ENCODE peak calls at places on chromosomes 2 and 18, in five cellular contexts. I is mesendoderm, T is mesenchymal stem cell, R is endodermal cell, U is neural progenitor cell. B is an unnamed sample.

GRCh38 chr2:85575739-85576138 is 1.6 kb upstream of the VAMP8 start:
- DNase-seq in R (no peak), U (no peak), T (no peak), I (no peak), B (no peak)

GRCh38 chr2:226887940-226888339 is 52.1 kb downstream of the RHBDD1 start:
- DNase-seq in R (no peak), U (no peak), T (peak; percentile 36), I (peak; percentile 94), B (peak; percentile 56)

GRCh38 chr18:68607852-68608251 is 107.1 kb downstream of the TMX3 start:
- DNase-seq in R (no peak), U (no peak), T (no peak), I (no peak), B (no peak)

GRCh38 chr2:235666240-235666781 is 172.5 kb downstream of the AGAP1 start:
- DNase-seq in U (peak; percentile 80), R (peak; percentile 81), I (peak; percentile 93), T (peak; percentile 91), B (peak; percentile 88)

GRCh38 chr2:161049571-161049970 is 110.7 kb upstream of the TANK start:
- DNase-seq in T (peak; percentile 46), U (no peak), I (peak; percentile 7), R (no peak), B (no peak)

GRCh38 chr18:75213610-75214009 is 3.0 kb downstream of the TSHZ1 start:
- DNase-seq in T (no peak), R (no peak), I (no peak), U (no peak), B (peak; percentile 47)

GRCh38 chr2:7773362-7773973 is 856.3 kb downstream of the RNF144A start:
- DNase-seq in T (no peak), I (peak; percentile 18), U (no peak), R (no peak), B (no peak)

GRCh38 chr2:129689600-129689999 is 289.9 kb upstream of the RAB6C start:
- DNase-seq in T (no peak), U (no peak), R (no peak), I (no peak), B (no peak)

GRCh38 chr2:107062173-107062572 is 176.2 kb upstream of the ST6GAL2 start:
- DNase-seq in I (no peak), T (no peak), U (peak; percentile 38), R (peak; percentile 59), B (no peak)

GRCh38 chr2:218229851-218230250 is 12.9 kb downstream of the ARPC2 start:
- DNase-seq in R (no peak), I (no peak), U (no peak), T (peak; percentile 46), B (peak; percentile 38)

GRCh38 chr2:71157124-71157802 is 26.8 kb downstream of the MPHOSPH10 start:
- DNase-seq in U (peak; percentile 90), R (peak; percentile 95), T (peak; percentile 28), I (peak; percentile 75), B (peak; percentile 69)

GRCh38 chr2:216034065-216034464 is 20.7 kb upstream of the MREG start:
- DNase-seq in R (peak; percentile 95), I (peak; percentile 78), T (peak; percentile 66), U (peak; percentile 60), B (peak; percentile 74)

GRCh38 chr2:124269348-124269747 is 244.3 kb downstream of the CNTNAP5 start:
- DNase-seq in T (no peak), R (no peak), I (peak; percentile 79), U (peak; percentile 7), B (no peak)

GRCh38 chr2:98757904-98758421 is 27.0 kb upstream of the MGAT4A start:
- DNase-seq in I (no peak), T (no peak), U (no peak), R (no peak), B (peak; percentile 48)

GRCh38 chr2:181104512-181105121 is 124.2 kb downstream of the UBE2E3 start:
- DNase-seq in U (peak; percentile 66), R (no peak), I (peak; percentile 72), T (peak; percentile 70), B (peak; percentile 89)

GRCh38 chr2:200777275-200777674 is 34.4 kb upstream of the BZW1 start:
- DNase-seq in U (no peak), R (no peak), I (no peak), T (no peak), B (no peak)

GRCh38 chr2:76197428-76197827 is 486.7 kb upstream of the GCFC2 start:
- DNase-seq in T (no peak), R (peak; percentile 50), I (peak; percentile 30), U (peak; percentile 4), B (no peak)

GRCh38 chr2:95056044-95056443 is 30.5 kb downstream of the MAL start:
- DNase-seq in U (no peak), T (no peak), I (no peak), R (no peak), B (no peak)
- H3K4me3 ChIP-seq in U (no peak overlapping the region), T (no peak overlapping the region), I (no peak overlapping the region), R (no peak overlapping the region), B (no peak overlapping the region)

GRCh38 chr18:35240664-35241522 is at the start of gene ZNF397:
- DNase-seq in R (peak; percentile 99), U (peak; percentile 99), T (peak; percentile 98), I (peak; percentile 99), B (peak; percentile 99)
- H3K9ac ChIP-seq in R (peak within 1 kb of the TSS; percentile 89), U (peak within 1 kb of the TSS; percentile 91), T (peak within 1 kb of the TSS; percentile 96), I (peak within 1 kb of the TSS; percentile 86), B (peak within 1 kb of the TSS; percentile 93)

GRCh38 chr2:165899311-165899710 is 54.3 kb downstream of the TTC21B start:
- DNase-seq in I (no peak), R (no peak), U (no peak), T (no peak), B (peak; percentile 50)
- H3K36me3 ChIP-seq in I (peaks cover 3% of the 10 kb centered on the region), R (peaks cover 66% of the 10 kb centered on the region), U (peaks cover 10% of the 10 kb centered on the region), T (peaks cover 12% of the 10 kb centered on the region), B (peaks cover 59% of the 10 kb centered on the region)

GRCh38 chr18:77038182-77038581 is 94.4 kb downstream of the MBP start:
- DNase-seq in U (no peak), R (no peak), T (no peak), I (no peak), B (no peak)

GRCh38 chr18:77037533-77037932 is 95.0 kb downstream of the MBP start:
- DNase-seq in R (no peak), I (no peak), T (no peak), U (no peak), B (no peak)

GRCh38 chr18:77032121-77032758 is 100.3 kb downstream of the MBP start:
- DNase-seq in U (no peak), I (no peak), T (no peak), R (no peak), B (no peak)

GRCh38 chr18:77033575-77033974 is 99.0 kb downstream of the MBP start:
- DNase-seq in R (no peak), T (no peak), I (no peak), U (no peak), B (no peak)

DNA sequence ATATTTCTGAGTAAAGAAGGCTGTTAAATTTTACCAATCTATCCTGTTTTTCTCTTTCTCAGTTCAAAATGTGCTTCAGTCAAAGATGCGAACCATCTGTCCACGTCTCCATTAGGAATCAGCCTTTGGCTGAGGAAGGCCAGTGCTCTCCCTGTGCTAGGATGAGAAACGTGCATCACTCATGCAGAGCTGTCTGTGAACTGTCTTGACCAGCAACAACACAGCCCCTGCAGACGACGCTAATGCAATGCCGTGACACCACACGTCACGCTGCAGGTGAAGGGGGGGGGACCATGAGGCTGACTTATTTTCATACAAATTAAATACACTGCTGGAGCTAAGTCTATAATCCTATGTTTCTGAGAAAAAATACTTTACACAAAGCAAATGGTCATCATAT is 97.2 kb downstream of the MBP start:
- DNase-seq in T (no peak), I (no peak), U (no peak), R (no peak), B (no peak)
- H3K4me3 ChIP-seq in T (no peak overlapping the region), I (no peak overlapping the region), U (no peak overlapping the region), R (no peak overlapping the region), B (peak overlapping the region; percentile 24)

DNA sequence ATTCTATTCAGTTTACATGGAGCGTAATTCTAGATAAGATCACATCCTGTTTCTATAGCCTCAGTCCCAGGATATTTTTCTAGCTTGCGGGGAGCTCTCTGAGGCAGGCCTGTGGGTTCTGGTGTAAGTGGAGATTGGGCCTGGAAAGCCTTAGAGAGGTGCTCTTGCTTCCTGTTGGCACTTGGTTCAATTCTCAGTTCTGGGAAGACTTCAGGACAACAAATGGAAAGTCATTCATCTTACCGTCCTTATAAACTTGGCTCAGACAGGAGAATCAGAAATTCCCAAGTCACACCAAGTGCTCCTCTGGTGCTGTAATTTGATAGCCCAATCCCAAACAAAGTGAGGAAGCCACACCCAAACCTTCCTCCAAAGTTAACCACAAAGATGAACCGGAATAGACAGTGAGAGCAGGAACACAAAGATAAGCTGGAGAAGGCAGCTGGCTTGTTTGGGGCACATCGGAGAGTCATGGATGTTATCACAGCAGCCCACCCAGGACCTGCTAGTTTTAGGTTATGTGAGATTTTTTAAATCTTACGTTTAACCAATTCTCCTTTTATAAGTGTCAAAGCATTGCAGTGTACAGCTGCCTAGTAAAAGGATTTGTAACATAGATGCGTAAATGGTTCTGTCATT is 144.3 kb upstream of the MAP3K20 start:
- DNase-seq in I (peak; percentile 78), R (peak; percentile 58), T (peak; percentile 67), U (peak; percentile 54), B (peak; percentile 59)
- H3K9ac ChIP-seq in I (no peak overlapping the region), R (no peak overlapping the region), T (peak overlapping the region; percentile 23), U (no peak overlapping the region), B (peak overlapping the region; percentile 10)

GRCh38 chr2:121520641-121520994 is 10.1 kb upstream of the RNU4ATAC start:
- DNase-seq in T (no peak), I (no peak), U (peak; percentile 13), R (no peak), B (no peak)

GRCh38 chr2:121524650-121525425 is 5.8 kb upstream of the RNU4ATAC start:
- DNase-seq in I (peak; percentile 73), R (peak; percentile 64), U (peak; percentile 22), T (no peak), B (no peak)

GRCh38 chr2:121519153-121519552 is 11.5 kb upstream of the RNU4ATAC start:
- DNase-seq in T (no peak), I (no peak), U (no peak), R (no peak), B (no peak)

GRCh38 chr2:121519732-121520640 is 10.7 kb upstream of the RNU4ATAC start:
- DNase-seq in R (no peak), I (no peak), T (no peak), U (peak; percentile 81), B (no peak)

GRCh38 chr2:121521359-121521758 is 9.3 kb upstream of the RNU4ATAC start:
- DNase-seq in R (no peak), U (peak; percentile 67), T (no peak), I (no peak), B (no peak)
- H3K36me3 ChIP-seq in R (peaks cover 71% of the 10 kb centered on the region), U (no peaks in the 10 kb centered on the region), T (peaks cover 44% of the 10 kb centered on the region), I (no peaks in the 10 kb centered on the region), B (peaks cover 56% of the 10 kb centered on the region)